ENCODE peak calls at places on chromosomes 6 and 20, in nine cellular contexts. U, W, K, I, E, P, A, N and X are unnamed samples.
A peak's percentile ranks its signal among the peaks of the same experiment; 100 is the strongest.

GRCh38 chr6:126107475-126108121 is 121.3 kb downstream of the TRMT11 start:
- DNase-seq in U (no peak), W (no peak), K (no peak), I (no peak), E (no peak), P (no peak), A (no peak), N (no peak), X (no peak)

GRCh38 chr6:147282566-147282959 is 78.3 kb downstream of the STXBP5 start:
- DNase-seq in U (no peak), W (no peak), K (no peak), I (no peak), E (no peak), P (no peak), A (no peak), N (no peak), X (no peak)

GRCh38 chr6:42320762-42321161 is 103.1 kb upstream of the MRPS10 start:
- DNase-seq in U (no peak), W (no peak), K (no peak), I (no peak), E (no peak), P (no peak), A (no peak), N (no peak), X (no peak)

GRCh38 chr6:170067257-170067656 is 223.6 kb downstream of the DLL1 start:
- DNase-seq in U (no peak), W (no peak), K (no peak), I (no peak), E (no peak), P (no peak), A (no peak), N (no peak), X (peak; percentile 46)

GRCh38 chr6:158018851-158019361 is 37.2 kb downstream of the SYNJ2 start:
- DNase-seq in U (no peak), W (no peak), K (no peak), I (no peak), E (peak; percentile 55), P (no peak), A (no peak), N (no peak), X (peak; percentile 76)

GRCh38 chr6:152378154-152378553 is 259.0 kb downstream of the SYNE1 start:
- DNase-seq in U (no peak), W (no peak), K (peak; percentile 68), I (no peak), E (no peak), P (no peak), A (no peak), N (no peak), X (no peak)

GRCh38 chr6:52718535-52718934 is 44.7 kb downstream of the GSTA2 start:
- DNase-seq in U (peak; percentile 22), W (no peak), K (no peak), I (no peak), E (no peak), P (no peak), A (no peak), N (no peak), X (no peak)

GRCh38 chr20:36850759-36851158 is 25.2 kb upstream of the TLDC2 start:
- DNase-seq in U (no peak), W (no peak), K (no peak), I (no peak), E (no peak), P (no peak), A (no peak), N (no peak), X (no peak)

GRCh38 chr6:109118337-109118736 is 23.0 kb downstream of the CEP57L1 start:
- DNase-seq in U (no peak), W (no peak), K (no peak), I (no peak), E (no peak), P (no peak), A (no peak), N (no peak), X (no peak)

GRCh38 chr6:3356824-3357420 is 98.2 kb downstream of the PSMG4 start:
- DNase-seq in U (no peak), W (no peak), K (no peak), I (no peak), E (no peak), P (no peak), A (no peak), N (no peak), X (no peak)

GRCh38 chr20:32629813-32630212 is 43.9 kb downstream of the C20orf203 start:
- DNase-seq in U (no peak), W (no peak), K (no peak), I (no peak), E (no peak), P (no peak), A (no peak), N (no peak), X (no peak)

GRCh38 chr6:17027441-17027840 is 74.4 kb upstream of the STMND1 start:
- DNase-seq in U (no peak), W (no peak), K (no peak), I (no peak), E (no peak), P (no peak), A (no peak), N (no peak), X (no peak)

GRCh38 chr20:37630161-37630560 is 63.7 kb upstream of the CTNNBL1 start:
- DNase-seq in U (peak; percentile 22), W (no peak), K (no peak), I (no peak), E (no peak), P (no peak), A (no peak), N (peak; percentile 89), X (no peak)

GRCh38 chr6:121531658-121532167 is 96.3 kb downstream of the GJA1 start:
- DNase-seq in U (peak; percentile 87), W (no peak), K (no peak), I (no peak), E (no peak), P (no peak), A (no peak), N (no peak), X (no peak)

GRCh38 chr6:108492131-108492766 is 68.5 kb upstream of the FOXO3 start:
- DNase-seq in U (peak; percentile 50), W (no peak), K (peak; percentile 79), I (no peak), E (peak; percentile 22), P (no peak), A (no peak), N (no peak), X (no peak)

GRCh38 chr20:59470521-59470920 is 133.8 kb upstream of the PHACTR3 start:
- DNase-seq in U (no peak), W (no peak), K (no peak), I (no peak), E (no peak), P (no peak), A (no peak), N (no peak), X (peak; percentile 35)

GRCh38 chr6:4943716-4944115 is 60.1 kb downstream of the RPP40 start:
- DNase-seq in U (no peak), W (no peak), K (no peak), I (no peak), E (no peak), P (no peak), A (no peak), N (no peak), X (no peak)

GRCh38 chr6:132650413-132650812 is 8.6 kb downstream of the TAAR1 start:
- DNase-seq in U (no peak), W (no peak), K (no peak), I (no peak), E (no peak), P (no peak), A (no peak), N (no peak), X (no peak)

GRCh38 chr6:6943411-6943810 is 164.3 kb upstream of the RREB1 start:
- DNase-seq in U (no peak), W (no peak), K (no peak), I (no peak), E (no peak), P (no peak), A (no peak), N (no peak), X (no peak)

GRCh38 chr6:32837651-32838113 is 857 bp downstream of the TAP2 start:
- DNase-seq in U (no peak), W (no peak), K (no peak), I (no peak), E (no peak), P (no peak), A (no peak), N (no peak), X (no peak)

GRCh38 chr6:41687501-41688175 is 47.8 kb downstream of the TFEB start:
- DNase-seq in U (no peak), W (no peak), K (no peak), I (no peak), E (no peak), P (no peak), A (no peak), N (no peak), X (peak; percentile 59)

GRCh38 chr6:163951326-163951725 is 536.8 kb downstream of the QKI start:
- DNase-seq in U (no peak), W (no peak), K (no peak), I (no peak), E (no peak), P (no peak), A (no peak), N (no peak), X (no peak)

GRCh38 chr20:53168491-53168890 is 196.3 kb downstream of the TSHZ2 start:
- DNase-seq in U (no peak), W (no peak), K (no peak), I (no peak), E (no peak), P (no peak), A (no peak), N (no peak), X (no peak)

GRCh38 chr20:63315240-63315981 is 22.4 kb downstream of the COL20A1 start:
- DNase-seq in U (no peak), W (no peak), K (no peak), I (peak; percentile 15), E (no peak), P (no peak), A (no peak), N (peak; percentile 13), X (peak; percentile 74)